ENCODE peak calls at places on chromosomes 1 and 21, in five cellular contexts. One of them, this sample, is unnamed.

GRCh38 chr1:51313961-51314777 is 16.2 kb downstream of the TTC39A start:
- DNase-seq in trophoblast cell: peak
- DNase-seq in H1: no peak
- DNase-seq in neuronal stem cell: no peak
- DNase-seq in mesenchymal stem cell: peak
- DNase-seq in this sample: no peak

GRCh38 chr1:178932966-178933603 is 62.2 kb upstream of the ANGPTL1 start:
- DNase-seq in neuronal stem cell: no peak
- DNase-seq in H1: no peak
- DNase-seq in mesenchymal stem cell: peak
- DNase-seq in trophoblast cell: no peak
- DNase-seq in this sample: no peak

GRCh38 chr1:115838426-115838804 is 2.5 kb downstream of the NHLH2 start:
- DNase-seq in trophoblast cell: no peak
- DNase-seq in neuronal stem cell: no peak
- DNase-seq in H1: no peak
- DNase-seq in mesenchymal stem cell: no peak
- DNase-seq in this sample: peak

GRCh38 chr1:61090546-61090945 is 8.2 kb downstream of the NFIA start:
- DNase-seq in H1: no peak
- DNase-seq in mesenchymal stem cell: no peak
- DNase-seq in trophoblast cell: no peak
- DNase-seq in neuronal stem cell: no peak
- DNase-seq in this sample: no peak

GRCh38 chr1:154718566-154718965 is 110.6 kb upstream of the ADAR start:
- DNase-seq in trophoblast cell: peak
- DNase-seq in H1: no peak
- DNase-seq in mesenchymal stem cell: no peak
- DNase-seq in neuronal stem cell: no peak
- DNase-seq in this sample: no peak

GRCh38 chr1:18997508-18997907 is 41.0 kb upstream of the IFFO2 start:
- DNase-seq in trophoblast cell: no peak
- DNase-seq in H1: no peak
- DNase-seq in mesenchymal stem cell: no peak
- DNase-seq in neuronal stem cell: no peak
- DNase-seq in this sample: no peak

GRCh38 chr1:243946946-243947345 is 96.9 kb upstream of the AKT3 start:
- DNase-seq in neuronal stem cell: no peak
- DNase-seq in trophoblast cell: peak
- DNase-seq in H1: peak
- DNase-seq in mesenchymal stem cell: no peak
- DNase-seq in this sample: peak

GRCh38 chr1:87061742-87062156 is 147.3 kb downstream of the HS2ST1 start:
- DNase-seq in H1: no peak
- DNase-seq in trophoblast cell: no peak
- DNase-seq in neuronal stem cell: no peak
- DNase-seq in mesenchymal stem cell: peak
- DNase-seq in this sample: no peak

GRCh38 chr1:110956586-110956985 is 7.1 kb downstream of the LRIF1 start:
- DNase-seq in H1: no peak
- DNase-seq in trophoblast cell: no peak
- DNase-seq in mesenchymal stem cell: no peak
- DNase-seq in neuronal stem cell: no peak
- DNase-seq in this sample: no peak

GRCh38 chr1:185157599-185158469 is 867 bp downstream of the SWT1 start:
- DNase-seq in neuronal stem cell: peak
- DNase-seq in mesenchymal stem cell: peak
- DNase-seq in trophoblast cell: no peak
- DNase-seq in H1: no peak
- DNase-seq in this sample: no peak

GRCh38 chr1:168396508-168396907 is 115.8 kb downstream of the TBX19 start:
- DNase-seq in H1: no peak
- DNase-seq in neuronal stem cell: no peak
- DNase-seq in trophoblast cell: no peak
- DNase-seq in mesenchymal stem cell: no peak
- DNase-seq in this sample: no peak

GRCh38 chr1:74468982-74469603 is 43.3 kb downstream of the LRRC53 start:
- DNase-seq in mesenchymal stem cell: peak
- DNase-seq in trophoblast cell: no peak
- DNase-seq in H1: no peak
- DNase-seq in neuronal stem cell: peak
- DNase-seq in this sample: no peak

GRCh38 chr1:100971021-100971420 is 54.6 kb downstream of the DPH5 start:
- DNase-seq in H1: no peak
- DNase-seq in mesenchymal stem cell: no peak
- DNase-seq in neuronal stem cell: no peak
- DNase-seq in trophoblast cell: no peak
- DNase-seq in this sample: no peak

GRCh38 chr1:119791377-119791776 is 19.9 kb downstream of the REG4 start:
- DNase-seq in neuronal stem cell: no peak
- DNase-seq in H1: no peak
- DNase-seq in trophoblast cell: no peak
- DNase-seq in mesenchymal stem cell: no peak
- DNase-seq in this sample: no peak

DNA sequence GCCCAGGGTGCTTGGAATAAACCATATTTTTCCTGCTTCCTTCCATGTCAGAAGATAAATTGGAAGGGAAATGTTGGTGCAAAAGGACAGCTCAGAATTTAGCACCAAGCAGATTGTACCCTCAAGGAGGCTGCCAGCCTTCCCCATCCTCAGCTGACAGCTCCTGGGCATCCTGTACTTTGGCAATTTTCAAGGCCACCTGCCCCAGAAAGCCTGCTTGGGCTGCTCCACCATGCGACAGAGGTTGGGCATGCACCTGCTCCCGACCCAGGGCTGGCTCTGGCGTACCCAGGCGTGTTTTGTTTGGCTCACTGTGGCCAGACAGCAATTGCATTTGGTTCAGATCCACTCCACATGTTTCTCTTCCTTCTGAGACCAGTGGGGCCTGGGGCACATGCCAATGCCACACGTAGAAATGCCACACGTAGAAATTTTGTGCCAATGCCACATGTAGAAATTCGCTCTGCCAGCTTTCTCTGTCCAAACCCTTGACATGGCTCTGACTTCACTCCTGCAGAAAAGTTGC is 547.8 kb downstream of the NPHP4 start:
- DNase-seq in H1: no peak
- DNase-seq in trophoblast cell: no peak
- DNase-seq in mesenchymal stem cell: no peak
- DNase-seq in neuronal stem cell: no peak
- DNase-seq in this sample: no peak
- H2BK12ac ChIP-seq in H1: no peak
- H2BK12ac ChIP-seq in trophoblast cell: no peak
- H2BK12ac ChIP-seq in mesenchymal stem cell: no peak
- H2BK12ac ChIP-seq in neuronal stem cell: no peak
- H2BK12ac ChIP-seq in this sample: no peak

DNA sequence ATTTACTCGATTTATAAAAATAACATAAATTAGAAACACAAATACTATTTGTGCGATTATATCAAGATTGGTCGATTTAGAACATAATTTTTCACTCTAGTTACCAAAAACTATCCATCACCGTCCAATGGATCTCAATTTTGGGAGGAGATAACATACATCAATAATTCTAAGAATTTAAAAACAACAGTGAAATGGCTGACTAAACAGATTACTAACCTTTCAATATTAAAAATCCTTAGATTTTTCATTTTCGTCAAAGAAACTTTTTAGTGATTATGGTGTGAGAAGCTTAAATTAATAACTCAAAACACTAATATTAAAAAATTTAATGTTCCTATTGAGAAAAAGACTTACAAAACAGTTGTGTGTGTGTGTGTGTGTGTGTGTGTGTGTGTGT is 75.1 kb upstream of the RBM34 start:
- DNase-seq in mesenchymal stem cell: no peak
- DNase-seq in neuronal stem cell: no peak
- DNase-seq in trophoblast cell: no peak
- DNase-seq in H1: no peak
- DNase-seq in this sample: no peak
- H2BK12ac ChIP-seq in mesenchymal stem cell: no peak
- H2BK12ac ChIP-seq in neuronal stem cell: no peak
- H2BK12ac ChIP-seq in trophoblast cell: no peak
- H2BK12ac ChIP-seq in H1: no peak
- H2BK12ac ChIP-seq in this sample: no peak

DNA sequence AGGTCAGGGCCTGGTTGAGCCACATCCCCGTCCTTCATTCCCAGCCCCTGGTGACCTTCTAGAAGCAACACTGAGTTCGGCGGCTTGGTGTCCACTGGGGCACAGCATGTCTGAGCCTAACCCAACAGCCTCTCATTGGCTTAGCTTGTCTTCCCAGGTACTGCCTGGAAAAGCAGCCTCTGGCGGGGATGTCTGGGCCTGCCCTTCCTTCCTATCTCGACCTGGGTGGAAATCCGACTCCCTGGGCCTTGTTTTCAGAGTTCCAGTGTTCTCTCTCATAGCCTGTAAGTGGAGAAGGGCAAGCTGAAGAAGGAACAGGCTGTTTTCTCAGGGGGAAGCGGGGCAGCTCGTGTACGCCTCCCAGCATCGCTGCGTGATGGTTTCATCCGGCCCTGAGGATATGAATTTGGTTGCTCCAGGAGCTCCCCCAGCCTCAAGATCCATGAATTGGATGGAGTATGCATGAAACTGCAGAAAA is 116.4 kb upstream of the IRF2BP2 start:
- DNase-seq in neuronal stem cell: no peak
- DNase-seq in mesenchymal stem cell: no peak
- DNase-seq in trophoblast cell: no peak
- DNase-seq in H1: no peak
- DNase-seq in this sample: peak
- H2BK12ac ChIP-seq in neuronal stem cell: no peak
- H2BK12ac ChIP-seq in mesenchymal stem cell: peak
- H2BK12ac ChIP-seq in trophoblast cell: peak
- H2BK12ac ChIP-seq in H1: peak
- H2BK12ac ChIP-seq in this sample: no peak

DNA sequence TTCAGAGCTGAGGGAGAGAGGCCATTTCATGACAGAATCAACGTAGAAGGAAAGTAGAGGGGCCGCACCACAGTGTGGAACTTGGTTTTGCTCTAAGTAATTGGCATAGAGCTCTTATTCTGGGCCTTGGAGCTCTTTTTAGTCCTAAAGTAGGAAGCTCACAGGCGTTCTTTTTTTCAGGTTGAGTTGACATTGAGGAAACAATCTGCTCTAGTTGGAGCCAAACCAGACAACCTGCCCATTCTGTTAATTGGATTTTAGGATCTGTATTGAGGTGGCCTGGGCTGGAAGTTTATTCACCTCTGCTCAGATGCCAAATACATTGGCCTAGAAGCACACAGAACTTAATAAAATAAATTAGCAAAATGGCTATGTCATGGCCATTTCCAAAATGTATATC is 1093.9 kb downstream of the ADGRL2 start:
- DNase-seq in trophoblast cell: no peak
- DNase-seq in mesenchymal stem cell: no peak
- DNase-seq in neuronal stem cell: no peak
- DNase-seq in H1: no peak
- DNase-seq in this sample: no peak
- H2BK12ac ChIP-seq in trophoblast cell: no peak
- H2BK12ac ChIP-seq in mesenchymal stem cell: no peak
- H2BK12ac ChIP-seq in neuronal stem cell: no peak
- H2BK12ac ChIP-seq in H1: no peak
- H2BK12ac ChIP-seq in this sample: no peak

GRCh38 chr21:43024737-43025136 is 50.4 kb downstream of the PKNOX1 start:
- DNase-seq in trophoblast cell: no peak
- DNase-seq in neuronal stem cell: no peak
- DNase-seq in mesenchymal stem cell: no peak
- DNase-seq in H1: no peak
- DNase-seq in this sample: no peak

GRCh38 chr21:43027846-43028731 is 47.5 kb downstream of the CBS start:
- DNase-seq in neuronal stem cell: no peak
- DNase-seq in trophoblast cell: peak
- DNase-seq in H1: no peak
- DNase-seq in mesenchymal stem cell: no peak
- DNase-seq in this sample: no peak

GRCh38 chr21:43023175-43023574 is 48.8 kb downstream of the PKNOX1 start:
- DNase-seq in mesenchymal stem cell: no peak
- DNase-seq in trophoblast cell: no peak
- DNase-seq in neuronal stem cell: no peak
- DNase-seq in H1: no peak
- DNase-seq in this sample: no peak

GRCh38 chr21:43021756-43022600 is 47.6 kb downstream of the PKNOX1 start:
- DNase-seq in trophoblast cell: no peak
- DNase-seq in mesenchymal stem cell: no peak
- DNase-seq in H1: no peak
- DNase-seq in neuronal stem cell: no peak
- DNase-seq in this sample: no peak

GRCh38 chr21:43025636-43026180 is 49.9 kb downstream of the CBS start:
- DNase-seq in H1: no peak
- DNase-seq in mesenchymal stem cell: peak
- DNase-seq in trophoblast cell: peak
- DNase-seq in neuronal stem cell: peak
- DNase-seq in this sample: no peak
- H2BK12ac ChIP-seq in H1: no peak
- H2BK12ac ChIP-seq in mesenchymal stem cell: no peak
- H2BK12ac ChIP-seq in trophoblast cell: no peak
- H2BK12ac ChIP-seq in neuronal stem cell: no peak
- H2BK12ac ChIP-seq in this sample: no peak

GRCh38 chr21:31351973-31352372 is 7.9 kb upstream of the TIAM1 start:
- DNase-seq in neuronal stem cell: no peak
- DNase-seq in H1: no peak
- DNase-seq in trophoblast cell: peak
- DNase-seq in mesenchymal stem cell: no peak
- DNase-seq in this sample: no peak

GRCh38 chr21:31354122-31354521 is 10.1 kb upstream of the TIAM1 start:
- DNase-seq in trophoblast cell: peak
- DNase-seq in neuronal stem cell: no peak
- DNase-seq in mesenchymal stem cell: no peak
- DNase-seq in H1: no peak
- DNase-seq in this sample: no peak

GRCh38 chr21:31354604-31355443 is 10.8 kb upstream of the TIAM1 start:
- DNase-seq in mesenchymal stem cell: peak
- DNase-seq in neuronal stem cell: no peak
- DNase-seq in H1: no peak
- DNase-seq in trophoblast cell: peak
- DNase-seq in this sample: no peak

GRCh38 chr21:31351438-31351837 is 7.4 kb upstream of the TIAM1 start:
- DNase-seq in neuronal stem cell: no peak
- DNase-seq in trophoblast cell: peak
- DNase-seq in mesenchymal stem cell: peak
- DNase-seq in H1: peak
- DNase-seq in this sample: no peak

GRCh38 chr21:31352841-31353240 is 8.8 kb upstream of the TIAM1 start:
- DNase-seq in H1: no peak
- DNase-seq in neuronal stem cell: no peak
- DNase-seq in mesenchymal stem cell: no peak
- DNase-seq in trophoblast cell: peak
- DNase-seq in this sample: no peak
- H2BK12ac ChIP-seq in H1: no peak
- H2BK12ac ChIP-seq in neuronal stem cell: no peak
- H2BK12ac ChIP-seq in mesenchymal stem cell: no peak
- H2BK12ac ChIP-seq in trophoblast cell: no peak
- H2BK12ac ChIP-seq in this sample: no peak

GRCh38 chr21:22743085-22743484 is 1744.9 kb downstream of the NCAM2 start:
- DNase-seq in trophoblast cell: no peak
- DNase-seq in mesenchymal stem cell: no peak
- DNase-seq in neuronal stem cell: no peak
- DNase-seq in H1: no peak
- DNase-seq in this sample: no peak
- H2BK12ac ChIP-seq in trophoblast cell: no peak
- H2BK12ac ChIP-seq in mesenchymal stem cell: no peak
- H2BK12ac ChIP-seq in neuronal stem cell: no peak
- H2BK12ac ChIP-seq in H1: no peak
- H2BK12ac ChIP-seq in this sample: no peak

GRCh38 chr1:41894778-41895483 is 23.8 kb downstream of the HIVEP3 start:
- DNase-seq in neuronal stem cell: no peak
- DNase-seq in mesenchymal stem cell: no peak
- DNase-seq in trophoblast cell: no peak
- DNase-seq in H1: no peak
- DNase-seq in this sample: no peak
- H2BK12ac ChIP-seq in neuronal stem cell: no peak
- H2BK12ac ChIP-seq in mesenchymal stem cell: peak
- H2BK12ac ChIP-seq in trophoblast cell: peak
- H2BK12ac ChIP-seq in H1: no peak
- H2BK12ac ChIP-seq in this sample: no peak

This sample was measured in H9.